ENCODE peak calls at places on chromosomes 16 and 17, in six cellular contexts. G, L, Y, F, R and A are unnamed samples.

GRCh38 chr17:7192271-7192937 is 13.2 kb upstream of the ASGR1 start:
- DNase-seq in R (no peak), L (no peak), Y (no peak), F (no peak), G (no peak), A (no peak)

GRCh38 chr16:13070268-13070667 is 168.9 kb downstream of the SHISA9 start:
- DNase-seq in Y (peak; percentile 9), L (no peak), F (no peak), G (peak; percentile 85), R (no peak), A (no peak)

GRCh38 chr16:88430524-88431446 is 22.3 kb upstream of the ZFPM1 start:
- DNase-seq in F (no peak), Y (no peak), L (no peak), R (no peak), G (no peak), A (no peak)

GRCh38 chr16:84785843-84786538 is 33.8 kb upstream of the CRISPLD2 start:
- DNase-seq in Y (no peak), F (no peak), G (no peak), R (no peak), L (peak; percentile 91), A (no peak)

GRCh38 chr16:2009302-2009711 is 314 bp downstream of the ZNF598 start:
- DNase-seq in F (no peak), L (no peak), G (no peak), R (no peak), Y (no peak), A (no peak)

GRCh38 chr17:2067559-2067958 is 12.7 kb downstream of the HIC1 start:
- DNase-seq in F (no peak), R (no peak), Y (no peak), L (no peak), G (no peak), A (no peak)

GRCh38 chr17:29567362-29568330 is 809 bp upstream of the ABHD15 start:
- DNase-seq in Y (peak; percentile 59), G (no peak), F (peak; percentile 65), R (peak; percentile 77), L (peak; percentile 73), A (no peak)

GRCh38 chr17:27609606-27610303 is 21.2 kb upstream of the LGALS9 start:
- DNase-seq in G (peak; percentile 2), F (no peak), R (no peak), L (peak; percentile 74), Y (peak; percentile 42), A (no peak)

GRCh38 chr16:86414991-86415740 is 95.2 kb upstream of the FOXF1 start:
- DNase-seq in F (no peak), L (no peak), Y (no peak), R (no peak), G (no peak), A (no peak)

GRCh38 chr17:45332989-45333701 is 16.3 kb upstream of the MAP3K14 start:
- DNase-seq in F (no peak), R (peak; percentile 36), G (no peak), Y (no peak), L (no peak), A (no peak)

GRCh38 chr17:79000396-79001189 is 9.0 kb downstream of the CANT1 start:
- DNase-seq in Y (no peak), F (no peak), G (no peak), L (no peak), R (no peak), A (peak; percentile 62)

GRCh38 chr17:48593840-48594411 is 347 bp upstream of the HOXB5 start:
- DNase-seq in R (peak; percentile 72), G (no peak), L (peak; percentile 74), F (peak; percentile 67), Y (peak; percentile 65), A (peak; percentile 89)

GRCh38 chr16:1781758-1782407 is 488 bp downstream of the SPSB3 start:
- DNase-seq in R (peak; percentile 35), G (no peak), Y (peak; percentile 35), F (peak; percentile 18), L (no peak), A (no peak)

GRCh38 chr17:48453447-48453846 is 23.4 kb upstream of the SKAP1 start:
- DNase-seq in Y (no peak), R (no peak), F (no peak), G (no peak), L (no peak), A (no peak)

GRCh38 chr17:79089720-79090502 is 15.3 kb downstream of the ENGASE start:
- DNase-seq in F (no peak), Y (no peak), L (no peak), G (no peak), R (no peak), A (no peak)

GRCh38 chr16:49521706-49522325 is 148.2 kb downstream of the C16orf78 start:
- DNase-seq in L (no peak), G (no peak), Y (no peak), R (no peak), F (no peak), A (no peak)

GRCh38 chr16:72241930-72242329 is 70.0 kb upstream of the PMFBP1 start:
- DNase-seq in R (no peak), Y (peak; percentile 48), G (peak; percentile 13), L (no peak), F (no peak), A (no peak)

DNA sequence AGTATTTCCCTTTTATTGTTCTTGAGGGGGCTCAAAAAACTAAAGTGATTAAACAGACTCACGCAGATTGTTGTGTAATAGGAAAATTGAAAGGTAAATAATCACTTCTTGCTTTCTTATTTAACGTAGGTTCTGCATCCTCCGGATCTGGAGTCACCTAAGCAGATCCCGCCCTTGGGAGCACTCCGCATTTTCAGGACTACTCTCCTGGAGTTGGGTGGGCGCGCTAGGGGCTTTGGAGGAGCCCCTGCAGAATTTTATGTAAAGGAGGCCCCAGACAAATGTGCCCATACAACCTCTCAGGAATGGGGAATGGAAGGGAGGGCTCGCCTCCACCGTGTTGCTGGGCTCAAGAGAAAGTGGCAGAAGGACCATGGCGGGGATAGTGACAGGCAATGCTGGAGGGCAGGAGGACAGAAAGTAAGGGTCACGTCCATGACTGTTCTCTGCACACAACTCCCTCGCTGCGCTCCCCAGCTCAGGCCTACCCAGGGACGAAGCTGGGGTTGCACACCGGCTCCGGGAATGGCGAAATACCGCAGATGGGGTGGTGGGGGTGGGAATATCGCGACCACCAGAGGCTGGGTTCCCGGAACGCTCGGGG is 8.3 kb downstream of the MT2A start:
- DNase-seq in F (no peak), G (no peak), R (no peak), Y (no peak), L (no peak), A (no peak)
- H3K9me3 ChIP-seq in F (no peaks in the 10 kb centered on the region), G (no peaks in the 10 kb centered on the region), R (no peaks in the 10 kb centered on the region), Y (no peaks in the 10 kb centered on the region), L (no peaks in the 10 kb centered on the region), A (no peaks in the 10 kb centered on the region)

DNA sequence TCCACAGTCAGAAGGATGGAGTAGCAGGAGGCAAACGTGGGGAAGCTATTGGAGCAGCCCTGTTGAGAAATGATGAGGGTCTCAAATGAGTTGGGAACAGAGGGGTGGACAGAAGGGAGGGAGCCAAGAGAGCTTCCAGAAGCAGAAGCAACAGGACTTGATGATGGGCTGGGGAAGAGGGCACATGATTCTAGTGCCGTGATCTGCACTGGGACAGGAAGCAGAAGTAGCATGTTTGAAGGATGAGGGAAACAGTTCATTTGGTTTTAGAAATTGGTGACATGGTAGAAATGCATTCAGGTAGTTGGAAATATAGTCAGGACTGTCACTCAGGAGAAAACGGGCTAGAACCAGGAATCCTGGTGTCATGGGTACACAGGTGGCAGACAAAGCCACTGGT is 19.4 kb downstream of the EMP2 start:
- DNase-seq in G (no peak), Y (no peak), L (no peak), R (no peak), F (no peak), A (no peak)
- H3K27ac ChIP-seq in G (no peak overlapping the region), Y (no peak overlapping the region), L (peak overlapping the region; percentile 26), R (no peak overlapping the region), F (no peak overlapping the region), A (peak overlapping the region; percentile 79)

DNA sequence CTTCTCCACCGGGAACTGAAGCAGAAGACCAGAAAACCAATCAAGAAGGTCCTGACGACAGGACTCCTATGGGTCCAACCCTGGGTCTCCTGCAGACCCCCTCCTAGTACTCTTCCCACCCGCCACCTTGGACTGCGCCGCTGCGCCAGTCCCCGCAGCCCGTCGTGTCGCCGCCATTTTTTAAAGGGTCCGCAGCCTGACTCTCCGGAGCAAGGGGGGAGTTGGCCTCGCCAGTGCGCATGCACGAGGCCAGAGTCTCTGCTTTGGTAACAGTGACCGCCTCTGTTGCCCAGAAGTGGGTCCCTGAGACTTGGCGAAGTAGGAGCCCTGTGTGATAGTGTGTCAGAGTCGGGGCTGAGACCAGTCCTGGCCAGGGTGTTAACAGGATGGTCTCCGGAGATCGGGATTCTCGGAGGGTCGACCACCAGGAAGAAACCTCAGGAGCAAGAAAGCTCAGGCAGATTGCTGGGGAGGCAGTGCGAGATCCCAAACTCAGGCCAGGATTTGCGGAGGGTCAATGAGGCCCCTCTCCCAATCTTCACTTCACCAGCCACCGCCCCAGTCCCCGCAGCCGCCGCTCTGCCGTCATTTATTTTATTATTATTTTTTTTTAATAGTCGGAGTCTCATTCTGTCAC is 612.5 kb downstream of the KCNJ18 start:
- DNase-seq in R (no peak), L (no peak), Y (no peak), G (no peak), F (no peak), A (no peak)
- H3K9me3 ChIP-seq in R (peaks cover 54% of the 10 kb centered on the region), L (peaks cover 72% of the 10 kb centered on the region), Y (peaks cover 44% of the 10 kb centered on the region), G (peaks cover 14% of the 10 kb centered on the region), F (no peaks in the 10 kb centered on the region), A (no peaks in the 10 kb centered on the region)

GRCh38 chr16:17199135-17199534 is 271.6 kb downstream of the XYLT1 start:
- DNase-seq in L (no peak), Y (no peak), G (no peak), R (no peak), F (no peak), A (no peak)
- H3K27ac ChIP-seq in L (no peak overlapping the region), Y (no peak overlapping the region), G (no peak overlapping the region), R (no peak overlapping the region), F (no peak overlapping the region), A (no peak overlapping the region)

DNA sequence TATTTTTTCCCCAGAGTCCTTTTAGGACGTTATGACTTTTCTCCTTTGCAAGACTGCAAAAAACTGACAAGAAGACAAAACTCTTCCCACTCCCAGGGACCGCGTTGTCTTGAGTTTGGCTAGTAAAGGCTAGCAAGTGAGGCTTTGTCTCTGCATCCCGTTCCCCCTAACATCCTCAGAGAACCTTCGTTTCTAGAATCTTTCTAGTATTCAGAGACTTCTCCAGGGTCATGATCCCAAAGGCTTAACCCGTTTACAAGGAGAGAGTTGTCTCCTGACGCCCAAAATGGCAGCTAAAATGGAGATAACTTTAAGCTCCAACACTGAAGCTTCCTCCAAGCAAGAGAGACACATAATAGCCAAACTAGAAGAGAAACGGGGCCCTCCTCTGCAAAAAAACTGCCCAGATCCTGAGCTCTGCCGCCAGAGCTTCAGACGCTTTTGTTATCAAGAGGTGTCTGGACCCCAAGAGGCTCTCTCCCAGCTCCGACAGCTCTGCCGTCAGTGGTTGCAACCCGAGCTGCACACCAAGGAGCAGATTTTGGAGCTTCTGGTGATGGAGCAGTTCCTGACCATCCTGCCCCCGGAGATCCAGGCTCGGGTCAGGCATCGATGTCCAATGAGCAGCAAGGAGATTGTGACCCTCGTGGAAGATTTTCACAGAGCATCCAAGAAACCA is 843 bp downstream of the ZNF174 start:
- DNase-seq in F (no peak), L (no peak), Y (no peak), R (no peak), G (no peak), A (no peak)
- H3K9me3 ChIP-seq in F (peaks cover 22% of the 10 kb centered on the region), L (peaks cover 59% of the 10 kb centered on the region), Y (peaks cover 14% of the 10 kb centered on the region), R (peaks cover 40% of the 10 kb centered on the region), G (no peaks in the 10 kb centered on the region), A (peaks cover 26% of the 10 kb centered on the region)

GRCh38 chr17:43659823-43660222 is 1.9 kb downstream of the MEOX1 start:
- DNase-seq in G (no peak), Y (no peak), F (no peak), L (no peak), R (no peak), A (no peak)
- H3K27ac ChIP-seq in G (no peak overlapping the region), Y (no peak overlapping the region), F (no peak overlapping the region), L (no peak overlapping the region), R (no peak overlapping the region), A (no peak overlapping the region)